ENCODE peak calls at places on chromosomes 13 and 19, in five cellular contexts. Y is left ventricle myocardium inferior, E is MCF 10A, F is psoas muscle, A is amygdala. C is an unnamed sample.

GRCh38 chr13:76759877-76760276 is 126.3 kb downstream of the KCTD12 start:
- DNase-seq in Y (no peak), A (no peak), E (no peak), F (no peak), C (no peak)

GRCh38 chr19:6674868-6675305 is 4.9 kb upstream of the TNFSF14 start:
- DNase-seq in Y (peak; percentile 50), F (peak; percentile 49), A (no peak), E (peak; percentile 83), C (no peak)

GRCh38 chr13:59103004-59103768 is 1060.5 kb downstream of the DIAPH3 start:
- DNase-seq in A (no peak), Y (no peak), F (no peak), E (peak; percentile 48), C (peak; percentile 67)

GRCh38 chr13:112182251-112182650 is 115.3 kb downstream of the SOX1 start:
- DNase-seq in E (no peak), F (no peak), Y (no peak), A (no peak), C (no peak)

GRCh38 chr13:32947886-32948285 is 68.3 kb upstream of the KL start:
- DNase-seq in A (no peak), E (no peak), Y (no peak), F (no peak), C (no peak)

GRCh38 chr13:109412232-109412935 is 374.0 kb downstream of the IRS2 start:
- DNase-seq in E (no peak), Y (peak; percentile 55), F (peak; percentile 23), A (peak; percentile 16), C (no peak)

GRCh38 chr19:12543855-12544254 is 7.4 kb downstream of the ZNF564 start:
- DNase-seq in A (no peak), E (peak; percentile 41), Y (no peak), F (no peak), C (no peak)

GRCh38 chr13:84524586-84524985 is 642.3 kb upstream of the SLITRK1 start:
- DNase-seq in E (no peak), A (no peak), F (no peak), Y (no peak), C (no peak)

GRCh38 chr19:33280351-33280921 is 21.9 kb downstream of the CEBPA start:
- DNase-seq in A (no peak), E (no peak), Y (no peak), F (no peak), C (no peak)

C was measured in NCI-H446 treated with DMSO at 0.1 percent for 48 hours.